ENCODE peak calls at places on chromosome 15, in ten cellular contexts. One of them, this sample, is unnamed.

GRCh38 chr15:55796321-55796965 is 53.5 kb upstream of the PRTG start:
- DNase-seq in NCI-H1417: peak; percentile 12
- DNase-seq in GM12864: no peak
- DNase-seq in IMR-90: peak; percentile 17
- DNase-seq in AG04449: no peak
- DNase-seq in RWPE2: no peak
- DNase-seq in keratinocyte: no peak
- DNase-seq in AG10803: no peak
- DNase-seq in GM13976: no peak
- DNase-seq in H4: no peak
- DNase-seq in this sample: no peak

GRCh38 chr15:45732544-45733130 is 97.8 kb downstream of the SQOR start:
- DNase-seq in NCI-H1417: peak; percentile 43
- DNase-seq in GM12864: no peak
- DNase-seq in IMR-90: no peak
- DNase-seq in AG04449: no peak
- DNase-seq in RWPE2: no peak
- DNase-seq in keratinocyte: no peak
- DNase-seq in AG10803: no peak
- DNase-seq in GM13976: no peak
- DNase-seq in H4: no peak
- DNase-seq in this sample: no peak

GRCh38 chr15:40769310-40770146 is at the start of gene C15orf62:
- DNase-seq in NCI-H1417: peak; percentile 72
- DNase-seq in GM12864: no peak
- DNase-seq in IMR-90: peak; percentile 31
- DNase-seq in AG04449: no peak
- DNase-seq in RWPE2: peak; percentile 99
- DNase-seq in keratinocyte: peak; percentile 82
- DNase-seq in AG10803: no peak
- DNase-seq in GM13976: peak; percentile 75
- DNase-seq in H4: peak; percentile 80
- DNase-seq in this sample: no peak

GRCh38 chr15:57573151-57573550 is 18.6 kb upstream of the MYZAP start:
- DNase-seq in NCI-H1417: no peak
- DNase-seq in GM12864: no peak
- DNase-seq in IMR-90: no peak
- DNase-seq in AG04449: no peak
- DNase-seq in RWPE2: no peak
- DNase-seq in keratinocyte: no peak
- DNase-seq in AG10803: no peak
- DNase-seq in GM13976: no peak
- DNase-seq in H4: no peak
- DNase-seq in this sample: no peak

GRCh38 chr15:48675436-48675835 is 29.9 kb upstream of the FBN1 start:
- DNase-seq in NCI-H1417: no peak
- DNase-seq in GM12864: no peak
- DNase-seq in IMR-90: peak; percentile 46
- DNase-seq in AG04449: no peak
- DNase-seq in RWPE2: no peak
- DNase-seq in keratinocyte: no peak
- DNase-seq in AG10803: peak; percentile 41
- DNase-seq in GM13976: no peak
- DNase-seq in H4: no peak
- DNase-seq in this sample: no peak

GRCh38 chr15:26126070-26126469 is 262.9 kb upstream of the ATP10A start:
- DNase-seq in NCI-H1417: no peak
- DNase-seq in GM12864: no peak
- DNase-seq in IMR-90: no peak
- DNase-seq in AG04449: no peak
- DNase-seq in RWPE2: no peak
- DNase-seq in keratinocyte: no peak
- DNase-seq in AG10803: no peak
- DNase-seq in GM13976: no peak
- DNase-seq in H4: no peak
- DNase-seq in this sample: no peak

GRCh38 chr15:67066041-67067021 is 929 bp downstream of the SMAD3 start:
- DNase-seq in NCI-H1417: peak; percentile 68
- DNase-seq in GM12864: no peak
- DNase-seq in IMR-90: peak; percentile 28
- DNase-seq in AG04449: no peak
- DNase-seq in RWPE2: no peak
- DNase-seq in keratinocyte: no peak
- DNase-seq in AG10803: no peak
- DNase-seq in GM13976: no peak
- DNase-seq in H4: no peak
- DNase-seq in this sample: no peak

GRCh38 chr15:99399612-99400011 is 148.3 kb downstream of the LRRC28 start:
- DNase-seq in NCI-H1417: no peak
- DNase-seq in GM12864: no peak
- DNase-seq in IMR-90: no peak
- DNase-seq in AG04449: no peak
- DNase-seq in RWPE2: no peak
- DNase-seq in keratinocyte: no peak
- DNase-seq in AG10803: no peak
- DNase-seq in GM13976: no peak
- DNase-seq in H4: no peak
- DNase-seq in this sample: no peak

GRCh38 chr15:63122002-63122893 is 587 bp downstream of the LACTB start:
- DNase-seq in NCI-H1417: peak; percentile 87
- DNase-seq in GM12864: peak; percentile 55
- DNase-seq in IMR-90: peak; percentile 75
- DNase-seq in AG04449: no peak
- DNase-seq in RWPE2: peak; percentile 92
- DNase-seq in keratinocyte: peak; percentile 38
- DNase-seq in AG10803: peak; percentile 75
- DNase-seq in GM13976: peak; percentile 97
- DNase-seq in H4: peak; percentile 64
- DNase-seq in this sample: no peak

GRCh38 chr15:60649845-60650548 is 171.1 kb upstream of the ICE2 start:
- DNase-seq in NCI-H1417: no peak
- DNase-seq in GM12864: peak; percentile 42
- DNase-seq in IMR-90: peak; percentile 37
- DNase-seq in AG04449: no peak
- DNase-seq in RWPE2: no peak
- DNase-seq in keratinocyte: no peak
- DNase-seq in AG10803: no peak
- DNase-seq in GM13976: peak; percentile 14
- DNase-seq in H4: peak; percentile 56
- DNase-seq in this sample: no peak

GRCh38 chr15:63465104-63465503 is 39.3 kb upstream of the USP3 start:
- DNase-seq in NCI-H1417: no peak
- DNase-seq in GM12864: no peak
- DNase-seq in IMR-90: peak; percentile 69
- DNase-seq in AG04449: no peak
- DNase-seq in RWPE2: no peak
- DNase-seq in keratinocyte: no peak
- DNase-seq in AG10803: peak; percentile 86
- DNase-seq in GM13976: no peak
- DNase-seq in H4: peak; percentile 69
- DNase-seq in this sample: no peak

GRCh38 chr15:73936181-73936580 is 9.9 kb downstream of the LOXL1 start:
- DNase-seq in NCI-H1417: peak; percentile 82
- DNase-seq in GM12864: no peak
- DNase-seq in IMR-90: peak; percentile 83
- DNase-seq in AG04449: no peak
- DNase-seq in RWPE2: no peak
- DNase-seq in keratinocyte: no peak
- DNase-seq in AG10803: peak; percentile 40
- DNase-seq in GM13976: no peak
- DNase-seq in H4: no peak
- DNase-seq in this sample: no peak

This sample was measured in AG04450.